ENCODE peak calls at places on chromosome X, in seven cellular contexts. One of them, this sample, is unnamed.

GRCh38 chrX:54492340-54492739 is 3.7 kb downstream of the FGD1 start:
- DNase-seq in psoas muscle: peak; percentile 64
- DNase-seq in HFFc6: peak; percentile 58
- DNase-seq in adrenal gland: peak; percentile 59
- DNase-seq in astrocyte of the spinal cord: peak; percentile 56
- DNase-seq in stimulated activated CD8-positive, alpha-beta memory T cell treated with anti-CD3 and anti-CD28 coated beads, Interleukin-12 subunit alpha, Interleukin-12 subunit beta, amount 100 ng/mL, for 4 hours: no peak
- DNase-seq in NCI-H524: no peak
- DNase-seq in this sample: no peak

GRCh38 chrX:129000018-129000417 is 523.3 kb downstream of the SMARCA1 start:
- DNase-seq in psoas muscle: no peak
- DNase-seq in stimulated activated CD8-positive, alpha-beta memory T cell treated with anti-CD3 and anti-CD28 coated beads, Interleukin-12 subunit alpha, Interleukin-12 subunit beta, amount 100 ng/mL, for 4 hours: no peak
- DNase-seq in NCI-H524: no peak
- DNase-seq in adrenal gland: no peak
- DNase-seq in HFFc6: no peak
- DNase-seq in astrocyte of the spinal cord: no peak
- DNase-seq in this sample: no peak

GRCh38 chrX:132490086-132490419 is 1.2 kb upstream of the MBNL3 start:
- DNase-seq in astrocyte of the spinal cord: no peak
- DNase-seq in HFFc6: no peak
- DNase-seq in adrenal gland: no peak
- DNase-seq in psoas muscle: no peak
- DNase-seq in NCI-H524: no peak
- DNase-seq in stimulated activated CD8-positive, alpha-beta memory T cell treated with anti-CD3 and anti-CD28 coated beads, Interleukin-12 subunit alpha, Interleukin-12 subunit beta, amount 100 ng/mL, for 4 hours: no peak
- DNase-seq in this sample: no peak

GRCh38 chrX:30888526-30889146 is 418 bp downstream of the TAB3 start:
- DNase-seq in HFFc6: peak; percentile 3
- DNase-seq in psoas muscle: no peak
- DNase-seq in stimulated activated CD8-positive, alpha-beta memory T cell treated with anti-CD3 and anti-CD28 coated beads, Interleukin-12 subunit alpha, Interleukin-12 subunit beta, amount 100 ng/mL, for 4 hours: no peak
- DNase-seq in NCI-H524: peak; percentile 39
- DNase-seq in adrenal gland: peak; percentile 22
- DNase-seq in astrocyte of the spinal cord: no peak
- DNase-seq in this sample: no peak

GRCh38 chrX:109638158-109638557 is 13.2 kb upstream of the KCNE5 start:
- DNase-seq in astrocyte of the spinal cord: no peak
- DNase-seq in psoas muscle: no peak
- DNase-seq in adrenal gland: no peak
- DNase-seq in stimulated activated CD8-positive, alpha-beta memory T cell treated with anti-CD3 and anti-CD28 coated beads, Interleukin-12 subunit alpha, Interleukin-12 subunit beta, amount 100 ng/mL, for 4 hours: no peak
- DNase-seq in HFFc6: no peak
- DNase-seq in NCI-H524: no peak
- DNase-seq in this sample: no peak

GRCh38 chrX:151697537-151697936 is 2.3 kb downstream of the PRRG3 start:
- DNase-seq in HFFc6: peak; percentile 60
- DNase-seq in psoas muscle: no peak
- DNase-seq in NCI-H524: peak; percentile 72
- DNase-seq in stimulated activated CD8-positive, alpha-beta memory T cell treated with anti-CD3 and anti-CD28 coated beads, Interleukin-12 subunit alpha, Interleukin-12 subunit beta, amount 100 ng/mL, for 4 hours: no peak
- DNase-seq in astrocyte of the spinal cord: no peak
- DNase-seq in adrenal gland: no peak
- DNase-seq in this sample: no peak

GRCh38 chrX:115650449-115650848 is 89.5 kb downstream of the PLS3 start:
- DNase-seq in NCI-H524: no peak
- DNase-seq in stimulated activated CD8-positive, alpha-beta memory T cell treated with anti-CD3 and anti-CD28 coated beads, Interleukin-12 subunit alpha, Interleukin-12 subunit beta, amount 100 ng/mL, for 4 hours: no peak
- DNase-seq in astrocyte of the spinal cord: peak; percentile 34
- DNase-seq in HFFc6: no peak
- DNase-seq in psoas muscle: no peak
- DNase-seq in adrenal gland: no peak
- DNase-seq in this sample: no peak

GRCh38 chrX:150212672-150213480 is 150.2 kb upstream of the MAMLD1 start:
- DNase-seq in stimulated activated CD8-positive, alpha-beta memory T cell treated with anti-CD3 and anti-CD28 coated beads, Interleukin-12 subunit alpha, Interleukin-12 subunit beta, amount 100 ng/mL, for 4 hours: no peak
- DNase-seq in psoas muscle: no peak
- DNase-seq in adrenal gland: no peak
- DNase-seq in astrocyte of the spinal cord: peak; percentile 12
- DNase-seq in HFFc6: no peak
- DNase-seq in NCI-H524: no peak
- DNase-seq in this sample: no peak

GRCh38 chrX:111006119-111006518 is 89.9 kb upstream of the PAK3 start:
- DNase-seq in NCI-H524: no peak
- DNase-seq in adrenal gland: no peak
- DNase-seq in stimulated activated CD8-positive, alpha-beta memory T cell treated with anti-CD3 and anti-CD28 coated beads, Interleukin-12 subunit alpha, Interleukin-12 subunit beta, amount 100 ng/mL, for 4 hours: no peak
- DNase-seq in astrocyte of the spinal cord: no peak
- DNase-seq in HFFc6: no peak
- DNase-seq in psoas muscle: no peak
- DNase-seq in this sample: no peak

GRCh38 chrX:48896611-48897011 is 957 bp downstream of the TIMM17B start:
- DNase-seq in HFFc6: no peak
- DNase-seq in NCI-H524: no peak
- DNase-seq in psoas muscle: no peak
- DNase-seq in adrenal gland: no peak
- DNase-seq in stimulated activated CD8-positive, alpha-beta memory T cell treated with anti-CD3 and anti-CD28 coated beads, Interleukin-12 subunit alpha, Interleukin-12 subunit beta, amount 100 ng/mL, for 4 hours: no peak
- DNase-seq in astrocyte of the spinal cord: no peak
- DNase-seq in this sample: no peak

GRCh38 chrX:40383969-40384368 is 196.8 kb upstream of the ATP6AP2 start:
- DNase-seq in psoas muscle: no peak
- DNase-seq in astrocyte of the spinal cord: no peak
- DNase-seq in adrenal gland: no peak
- DNase-seq in stimulated activated CD8-positive, alpha-beta memory T cell treated with anti-CD3 and anti-CD28 coated beads, Interleukin-12 subunit alpha, Interleukin-12 subunit beta, amount 100 ng/mL, for 4 hours: no peak
- DNase-seq in NCI-H524: no peak
- DNase-seq in HFFc6: no peak
- DNase-seq in this sample: no peak

GRCh38 chrX:136694491-136695087 is 46.6 kb downstream of the CD40LG start:
- DNase-seq in astrocyte of the spinal cord: peak; percentile 57
- DNase-seq in stimulated activated CD8-positive, alpha-beta memory T cell treated with anti-CD3 and anti-CD28 coated beads, Interleukin-12 subunit alpha, Interleukin-12 subunit beta, amount 100 ng/mL, for 4 hours: no peak
- DNase-seq in NCI-H524: peak; percentile 63
- DNase-seq in psoas muscle: no peak
- DNase-seq in HFFc6: peak; percentile 40
- DNase-seq in adrenal gland: no peak
- DNase-seq in this sample: peak; percentile 49

GRCh38 chrX:149462849-149463248 is 42.3 kb downstream of the IDS start:
- DNase-seq in HFFc6: no peak
- DNase-seq in adrenal gland: no peak
- DNase-seq in psoas muscle: no peak
- DNase-seq in stimulated activated CD8-positive, alpha-beta memory T cell treated with anti-CD3 and anti-CD28 coated beads, Interleukin-12 subunit alpha, Interleukin-12 subunit beta, amount 100 ng/mL, for 4 hours: no peak
- DNase-seq in astrocyte of the spinal cord: peak; percentile 28
- DNase-seq in NCI-H524: no peak
- DNase-seq in this sample: no peak

GRCh38 chrX:69305333-69306062 is 140.2 kb upstream of the PJA1 start:
- DNase-seq in psoas muscle: no peak
- DNase-seq in astrocyte of the spinal cord: no peak
- DNase-seq in adrenal gland: no peak
- DNase-seq in stimulated activated CD8-positive, alpha-beta memory T cell treated with anti-CD3 and anti-CD28 coated beads, Interleukin-12 subunit alpha, Interleukin-12 subunit beta, amount 100 ng/mL, for 4 hours: no peak
- DNase-seq in NCI-H524: no peak
- DNase-seq in HFFc6: no peak
- DNase-seq in this sample: no peak

GRCh38 chrX:107766470-107767140 is 9.0 kb downstream of the TSC22D3 start:
- DNase-seq in adrenal gland: peak; percentile 43
- DNase-seq in psoas muscle: peak; percentile 82
- DNase-seq in HFFc6: peak; percentile 17
- DNase-seq in astrocyte of the spinal cord: peak; percentile 52
- DNase-seq in stimulated activated CD8-positive, alpha-beta memory T cell treated with anti-CD3 and anti-CD28 coated beads, Interleukin-12 subunit alpha, Interleukin-12 subunit beta, amount 100 ng/mL, for 4 hours: no peak
- DNase-seq in NCI-H524: peak; percentile 74
- DNase-seq in this sample: no peak

GRCh38 chrX:32871636-32872035 is 339.7 kb downstream of the DMD start:
- DNase-seq in astrocyte of the spinal cord: no peak
- DNase-seq in adrenal gland: no peak
- DNase-seq in NCI-H524: no peak
- DNase-seq in HFFc6: no peak
- DNase-seq in psoas muscle: no peak
- DNase-seq in stimulated activated CD8-positive, alpha-beta memory T cell treated with anti-CD3 and anti-CD28 coated beads, Interleukin-12 subunit alpha, Interleukin-12 subunit beta, amount 100 ng/mL, for 4 hours: no peak
- DNase-seq in this sample: no peak

GRCh38 chrX:1614927-1615326 is at the start of gene ASMT:
- DNase-seq in adrenal gland: no peak
- DNase-seq in astrocyte of the spinal cord: no peak
- DNase-seq in HFFc6: no peak
- DNase-seq in psoas muscle: no peak
- DNase-seq in NCI-H524: peak; percentile 67
- DNase-seq in stimulated activated CD8-positive, alpha-beta memory T cell treated with anti-CD3 and anti-CD28 coated beads, Interleukin-12 subunit alpha, Interleukin-12 subunit beta, amount 100 ng/mL, for 4 hours: no peak
- DNase-seq in this sample: no peak

GRCh38 chrX:34880656-34881055 is 61.9 kb upstream of the FAM47B start:
- DNase-seq in astrocyte of the spinal cord: peak; percentile 66
- DNase-seq in NCI-H524: no peak
- DNase-seq in adrenal gland: no peak
- DNase-seq in stimulated activated CD8-positive, alpha-beta memory T cell treated with anti-CD3 and anti-CD28 coated beads, Interleukin-12 subunit alpha, Interleukin-12 subunit beta, amount 100 ng/mL, for 4 hours: no peak
- DNase-seq in HFFc6: peak; percentile 63
- DNase-seq in psoas muscle: no peak
- DNase-seq in this sample: no peak

GRCh38 chrX:149312936-149313432 is 192.1 kb downstream of the IDS start:
- DNase-seq in HFFc6: no peak
- DNase-seq in stimulated activated CD8-positive, alpha-beta memory T cell treated with anti-CD3 and anti-CD28 coated beads, Interleukin-12 subunit alpha, Interleukin-12 subunit beta, amount 100 ng/mL, for 4 hours: no peak
- DNase-seq in astrocyte of the spinal cord: no peak
- DNase-seq in NCI-H524: peak; percentile 88
- DNase-seq in adrenal gland: no peak
- DNase-seq in psoas muscle: no peak
- DNase-seq in this sample: no peak

GRCh38 chrX:105635794-105636193 is 186.5 kb upstream of the NRK start:
- DNase-seq in HFFc6: no peak
- DNase-seq in NCI-H524: no peak
- DNase-seq in astrocyte of the spinal cord: no peak
- DNase-seq in psoas muscle: no peak
- DNase-seq in adrenal gland: no peak
- DNase-seq in stimulated activated CD8-positive, alpha-beta memory T cell treated with anti-CD3 and anti-CD28 coated beads, Interleukin-12 subunit alpha, Interleukin-12 subunit beta, amount 100 ng/mL, for 4 hours: no peak
- DNase-seq in this sample: no peak

GRCh38 chrX:143632625-143633387 is 3.1 kb downstream of the SLITRK4 start:
- DNase-seq in NCI-H524: peak; percentile 24
- DNase-seq in psoas muscle: no peak
- DNase-seq in astrocyte of the spinal cord: no peak
- DNase-seq in stimulated activated CD8-positive, alpha-beta memory T cell treated with anti-CD3 and anti-CD28 coated beads, Interleukin-12 subunit alpha, Interleukin-12 subunit beta, amount 100 ng/mL, for 4 hours: no peak
- DNase-seq in adrenal gland: no peak
- DNase-seq in HFFc6: no peak
- DNase-seq in this sample: no peak

GRCh38 chrX:73852022-73852421 is 289.0 kb downstream of the CHIC1 start:
- DNase-seq in HFFc6: no peak
- DNase-seq in stimulated activated CD8-positive, alpha-beta memory T cell treated with anti-CD3 and anti-CD28 coated beads, Interleukin-12 subunit alpha, Interleukin-12 subunit beta, amount 100 ng/mL, for 4 hours: no peak
- DNase-seq in NCI-H524: no peak
- DNase-seq in adrenal gland: no peak
- DNase-seq in astrocyte of the spinal cord: no peak
- DNase-seq in psoas muscle: no peak
- DNase-seq in this sample: no peak

GRCh38 chrX:20968996-20969395 is 405.2 kb upstream of the CNKSR2 start:
- DNase-seq in psoas muscle: no peak
- DNase-seq in adrenal gland: no peak
- DNase-seq in stimulated activated CD8-positive, alpha-beta memory T cell treated with anti-CD3 and anti-CD28 coated beads, Interleukin-12 subunit alpha, Interleukin-12 subunit beta, amount 100 ng/mL, for 4 hours: no peak
- DNase-seq in HFFc6: no peak
- DNase-seq in astrocyte of the spinal cord: peak; percentile 2
- DNase-seq in NCI-H524: no peak
- DNase-seq in this sample: no peak

GRCh38 chrX:38768079-38768478 is 33.2 kb upstream of the MID1IP1 start:
- DNase-seq in NCI-H524: peak; percentile 51
- DNase-seq in stimulated activated CD8-positive, alpha-beta memory T cell treated with anti-CD3 and anti-CD28 coated beads, Interleukin-12 subunit alpha, Interleukin-12 subunit beta, amount 100 ng/mL, for 4 hours: no peak
- DNase-seq in adrenal gland: no peak
- DNase-seq in psoas muscle: no peak
- DNase-seq in astrocyte of the spinal cord: peak; percentile 13
- DNase-seq in HFFc6: peak; percentile 6
- DNase-seq in this sample: no peak

GRCh38 chrX:22629105-22629725 is 356.5 kb downstream of the CBLL2 start:
- DNase-seq in astrocyte of the spinal cord: peak; percentile 73
- DNase-seq in psoas muscle: no peak
- DNase-seq in NCI-H524: no peak
- DNase-seq in adrenal gland: no peak
- DNase-seq in HFFc6: peak; percentile 51
- DNase-seq in stimulated activated CD8-positive, alpha-beta memory T cell treated with anti-CD3 and anti-CD28 coated beads, Interleukin-12 subunit alpha, Interleukin-12 subunit beta, amount 100 ng/mL, for 4 hours: no peak
- DNase-seq in this sample: no peak

GRCh38 chrX:109922183-109922582 is 80.7 kb upstream of the TMEM164 start:
- DNase-seq in NCI-H524: no peak
- DNase-seq in HFFc6: no peak
- DNase-seq in psoas muscle: no peak
- DNase-seq in adrenal gland: no peak
- DNase-seq in astrocyte of the spinal cord: no peak
- DNase-seq in stimulated activated CD8-positive, alpha-beta memory T cell treated with anti-CD3 and anti-CD28 coated beads, Interleukin-12 subunit alpha, Interleukin-12 subunit beta, amount 100 ng/mL, for 4 hours: no peak
- DNase-seq in this sample: no peak

GRCh38 chrX:74506310-74507115 is 85.2 kb downstream of the SLC16A2 start:
- DNase-seq in adrenal gland: no peak
- DNase-seq in stimulated activated CD8-positive, alpha-beta memory T cell treated with anti-CD3 and anti-CD28 coated beads, Interleukin-12 subunit alpha, Interleukin-12 subunit beta, amount 100 ng/mL, for 4 hours: no peak
- DNase-seq in NCI-H524: no peak
- DNase-seq in astrocyte of the spinal cord: no peak
- DNase-seq in HFFc6: no peak
- DNase-seq in psoas muscle: no peak
- DNase-seq in this sample: peak; percentile 50

GRCh38 chrX:11629593-11630211 is 36.0 kb downstream of the ARHGAP6 start:
- DNase-seq in HFFc6: peak; percentile 21
- DNase-seq in NCI-H524: no peak
- DNase-seq in psoas muscle: peak; percentile 51
- DNase-seq in stimulated activated CD8-positive, alpha-beta memory T cell treated with anti-CD3 and anti-CD28 coated beads, Interleukin-12 subunit alpha, Interleukin-12 subunit beta, amount 100 ng/mL, for 4 hours: no peak
- DNase-seq in astrocyte of the spinal cord: peak; percentile 80
- DNase-seq in adrenal gland: no peak
- DNase-seq in this sample: no peak

GRCh38 chrX:19811807-19812604 is 75.4 kb downstream of the SH3KBP1 start:
- DNase-seq in astrocyte of the spinal cord: peak; percentile 83
- DNase-seq in NCI-H524: no peak
- DNase-seq in adrenal gland: no peak
- DNase-seq in stimulated activated CD8-positive, alpha-beta memory T cell treated with anti-CD3 and anti-CD28 coated beads, Interleukin-12 subunit alpha, Interleukin-12 subunit beta, amount 100 ng/mL, for 4 hours: no peak
- DNase-seq in psoas muscle: no peak
- DNase-seq in HFFc6: no peak
- DNase-seq in this sample: no peak

GRCh38 chrX:41265615-41266014 is 68.3 kb upstream of the DDX3X start:
- DNase-seq in psoas muscle: peak; percentile 61
- DNase-seq in adrenal gland: no peak
- DNase-seq in HFFc6: peak; percentile 83
- DNase-seq in stimulated activated CD8-positive, alpha-beta memory T cell treated with anti-CD3 and anti-CD28 coated beads, Interleukin-12 subunit alpha, Interleukin-12 subunit beta, amount 100 ng/mL, for 4 hours: peak; percentile 15
- DNase-seq in astrocyte of the spinal cord: peak; percentile 79
- DNase-seq in NCI-H524: no peak
- DNase-seq in this sample: peak; percentile 72